ENCODE peak calls at places on chromosomes 6 and 20, in six cellular contexts. G is SW 1271; I is AG10803; T is stimulated activated CD8-positive, alpha-beta memory T cell treated with anti-CD3 and anti-CD28 coated beads, Interleukin-4, amount 100 ng/mL, for 4 hours; O is AG04450; V is epithelial cell of proximal tubule. U is an unnamed sample.

GRCh38 chr6:18260448-18261106 is 3.8 kb downstream of the DEK start:
- DNase-seq in V (no peak), I (peak; percentile 54), T (no peak), O (no peak), G (peak; percentile 37), U (no peak)

GRCh38 chr20:62287759-62288534 is 14.8 kb upstream of the ADRM1 start:
- DNase-seq in G (no peak), O (no peak), I (no peak), T (no peak), V (no peak), U (no peak)

GRCh38 chr6:9699890-9700289 is 715.0 kb downstream of the TFAP2A start:
- DNase-seq in O (no peak), I (peak; percentile 32), G (no peak), T (no peak), V (no peak), U (no peak)

GRCh38 chr6:4128748-4129147 is 6.6 kb downstream of the ECI2 start:
- DNase-seq in I (no peak), G (no peak), O (no peak), V (no peak), T (no peak), U (no peak)

GRCh38 chr6:24995270-24995669 is 59.5 kb upstream of the RIPOR2 start:
- DNase-seq in O (no peak), I (no peak), V (no peak), G (no peak), T (no peak), U (no peak)

GRCh38 chr6:24394777-24395437 is 7.8 kb upstream of the MRS2 start:
- DNase-seq in V (peak; percentile 65), I (peak; percentile 85), T (no peak), O (peak; percentile 41), G (no peak), U (no peak)

GRCh38 chr6:106520711-106521367 is 108.5 kb downstream of the RTN4IP1 start:
- DNase-seq in I (no peak), O (no peak), V (no peak), G (no peak), T (peak; percentile 69), U (peak; percentile 80)

GRCh38 chr6:447381-448165 is 56.0 kb downstream of the IRF4 start:
- DNase-seq in T (peak; percentile 24), I (no peak), V (no peak), O (no peak), G (no peak), U (no peak)

GRCh38 chr6:169225887-169226286 is 27.8 kb downstream of the THBS2 start:
- DNase-seq in T (no peak), V (no peak), O (no peak), G (no peak), I (no peak), U (no peak)

GRCh38 chr6:25423358-25423757 is 144.2 kb downstream of the CARMIL1 start:
- DNase-seq in T (no peak), O (no peak), G (no peak), V (no peak), I (no peak), U (no peak)

GRCh38 chr6:138620630-138621029 is 121.3 kb upstream of the NHSL1 start:
- DNase-seq in V (no peak), G (no peak), I (no peak), T (no peak), O (no peak), U (no peak)

GRCh38 chr20:20498081-20498861 is 130.4 kb downstream of the INSM1 start:
- DNase-seq in V (no peak), T (no peak), G (no peak), O (no peak), I (no peak), U (no peak)

GRCh38 chr6:161837854-161838253 is 564.0 kb upstream of the AGPAT4 start:
- DNase-seq in I (no peak), T (no peak), G (no peak), V (no peak), O (no peak), U (no peak)

GRCh38 chr20:37758332-37758731 is 64.5 kb downstream of the CTNNBL1 start:
- DNase-seq in O (no peak), G (no peak), V (no peak), I (no peak), T (no peak), U (no peak)

GRCh38 chr20:57868310-57868709 is 158.5 kb upstream of the PMEPA1 start:
- DNase-seq in I (no peak), G (no peak), V (no peak), T (no peak), O (no peak), U (no peak)

GRCh38 chr20:13101701-13102100 is 92.9 kb downstream of the SPTLC3 start:
- DNase-seq in O (no peak), G (no peak), T (no peak), V (no peak), I (peak; percentile 25), U (no peak)

GRCh38 chr6:111823012-111823411 is 50.2 kb downstream of the FYN start:
- DNase-seq in O (no peak), G (no peak), I (no peak), T (no peak), V (no peak), U (no peak)

GRCh38 chr6:49550413-49551125 is at the start of gene C6orf141:
- DNase-seq in O (no peak), V (no peak), I (no peak), G (no peak), T (no peak), U (no peak)

GRCh38 chr20:3010985-3011723 is 32.3 kb upstream of the GNRH2 start:
- DNase-seq in G (peak; percentile 10), I (peak; percentile 39), O (peak; percentile 11), V (peak; percentile 32), T (no peak), U (no peak)

GRCh38 chr20:9476637-9477036 is 37.8 kb upstream of the LAMP5 start:
- DNase-seq in O (no peak), I (no peak), V (no peak), G (no peak), T (no peak), U (no peak)

GRCh38 chr6:30806581-30807183 is 62.3 kb upstream of the IER3 start:
- DNase-seq in G (no peak), T (no peak), O (no peak), I (no peak), V (no peak), U (no peak)

GRCh38 chr6:151948007-151948745 is 140.7 kb downstream of the ESR1 start:
- DNase-seq in G (no peak), T (no peak), I (peak; percentile 48), O (no peak), V (no peak), U (no peak)

GRCh38 chr20:25009218-25010145 is 16.9 kb upstream of the APMAP start:
- DNase-seq in V (no peak), O (no peak), T (no peak), G (no peak), I (peak; percentile 68), U (no peak)

GRCh38 chr6:108331982-108332381 is 37.1 kb downstream of the AFG1L start:
- DNase-seq in T (no peak), V (no peak), I (no peak), O (no peak), G (no peak), U (no peak)

GRCh38 chr6:150720774-150721233 is 121.1 kb downstream of the PLEKHG1 start:
- DNase-seq in G (no peak), O (no peak), V (peak; percentile 50), T (no peak), I (peak; percentile 16), U (no peak)

GRCh38 chr20:62812181-62812906 is 4.5 kb upstream of the COL9A3 start:
- DNase-seq in O (no peak), I (no peak), G (no peak), V (no peak), T (no peak), U (no peak)

GRCh38 chr20:32088759-32089158 is 20.8 kb upstream of the TM9SF4 start:
- DNase-seq in G (no peak), O (no peak), T (no peak), I (no peak), V (no peak), U (no peak)

U was measured in effector CD4-positive, alpha-beta T cell.